ENCODE peak calls at places on chromosomes 13 and 19, in seven cellular contexts. S, N, B, F, P, W and Q are unnamed samples.

GRCh38 chr13:103067751-103068563 is 1.7 kb upstream of the SLC10A2 start:
- DNase-seq in N (no peak), W (no peak), B (peak), P (peak), F (no peak), S (peak), Q (peak)

GRCh38 chr19:44552324-44552723 is 22.8 kb upstream of the CEACAM20 start:
- DNase-seq in B (peak), N (peak), P (peak), W (no peak), F (peak), S (no peak), Q (peak)

GRCh38 chr19:1521636-1522035 is 2.2 kb upstream of the PLK5 start:
- DNase-seq in S (no peak), F (no peak), P (no peak), B (no peak), N (no peak), W (no peak), Q (no peak)

GRCh38 chr19:5567360-5567970 is at the start of gene TINCR:
- DNase-seq in W (no peak), B (no peak), N (no peak), P (no peak), S (peak), F (no peak), Q (no peak)

GRCh38 chr19:9132422-9132821 is 5.7 kb upstream of the OR7G3 start:
- DNase-seq in F (no peak), P (no peak), B (no peak), N (no peak), W (no peak), S (no peak), Q (no peak)

GRCh38 chr13:48782429-48782840 is 128.7 kb downstream of the CYSLTR2 start:
- DNase-seq in W (no peak), F (no peak), N (peak), P (no peak), B (no peak), S (no peak), Q (no peak)

GRCh38 chr19:32227561-32228165 is 117.7 kb upstream of the ZNF507 start:
- DNase-seq in S (no peak), N (no peak), P (no peak), B (no peak), F (no peak), W (peak), Q (no peak)

GRCh38 chr19:3682286-3682685 is 18.0 kb downstream of the PIP5K1C start:
- DNase-seq in P (no peak), S (no peak), W (no peak), F (no peak), N (no peak), B (no peak), Q (no peak)

GRCh38 chr19:35944553-35944952 is 8.4 kb downstream of the LRFN3 start:
- DNase-seq in F (no peak), N (no peak), B (no peak), S (no peak), P (no peak), W (no peak), Q (no peak)

GRCh38 chr13:50460366-50460765 is 383.1 kb downstream of the DLEU7 start:
- DNase-seq in S (peak), W (no peak), B (no peak), F (no peak), P (no peak), N (no peak), Q (no peak)

GRCh38 chr19:21970466-21970865 is 40.3 kb downstream of the ZNF208 start:
- DNase-seq in B (no peak), N (no peak), P (no peak), F (no peak), S (no peak), W (no peak), Q (no peak)

GRCh38 chr19:42693760-42694350 is 46.4 kb downstream of the PSG3 start:
- DNase-seq in P (no peak), F (peak), N (peak), B (no peak), S (peak), W (no peak), Q (peak)

GRCh38 chr13:55577082-55577846 is 1563.5 kb upstream of the PRR20A start:
- DNase-seq in B (no peak), P (no peak), W (no peak), F (no peak), S (no peak), N (no peak), Q (no peak)